ENCODE peak calls at places on chromosomes 4 and X, in five cellular contexts. One of them, this sample, is unnamed.

GRCh38 chrX:39336709-39337294 is 535.5 kb downstream of the MID1IP1 start:
- DNase-seq in fibroblast of mammary gland: no peak
- DNase-seq in OCI-LY7: no peak
- DNase-seq in stimulated activated CD8-positive, alpha-beta memory T cell treated with anti-CD3 and anti-CD28 coated beads, Interleukin-15, amount 100 ng/mL, for 4 hours: no peak
- DNase-seq in SHP77: no peak
- DNase-seq in this sample: peak

GRCh38 chrX:73851014-73852009 is 288.3 kb downstream of the CHIC1 start:
- DNase-seq in OCI-LY7: no peak
- DNase-seq in stimulated activated CD8-positive, alpha-beta memory T cell treated with anti-CD3 and anti-CD28 coated beads, Interleukin-15, amount 100 ng/mL, for 4 hours: peak
- DNase-seq in SHP77: no peak
- DNase-seq in fibroblast of mammary gland: peak
- DNase-seq in this sample: no peak

GRCh38 chrX:57906790-57907189 is 3.5 kb downstream of the ZXDA start:
- DNase-seq in fibroblast of mammary gland: peak
- DNase-seq in OCI-LY7: no peak
- DNase-seq in SHP77: no peak
- DNase-seq in stimulated activated CD8-positive, alpha-beta memory T cell treated with anti-CD3 and anti-CD28 coated beads, Interleukin-15, amount 100 ng/mL, for 4 hours: no peak
- DNase-seq in this sample: no peak

GRCh38 chr4:39348371-39349265 is 17.5 kb downstream of the RFC1 start:
- DNase-seq in SHP77: no peak
- DNase-seq in fibroblast of mammary gland: no peak
- DNase-seq in stimulated activated CD8-positive, alpha-beta memory T cell treated with anti-CD3 and anti-CD28 coated beads, Interleukin-15, amount 100 ng/mL, for 4 hours: no peak
- DNase-seq in OCI-LY7: no peak
- DNase-seq in this sample: no peak

GRCh38 chr4:87236851-87237250 is 16.4 kb upstream of the KLHL8 start:
- DNase-seq in stimulated activated CD8-positive, alpha-beta memory T cell treated with anti-CD3 and anti-CD28 coated beads, Interleukin-15, amount 100 ng/mL, for 4 hours: no peak
- DNase-seq in OCI-LY7: no peak
- DNase-seq in SHP77: no peak
- DNase-seq in fibroblast of mammary gland: no peak
- DNase-seq in this sample: no peak

GRCh38 chr4:87029356-87029755 is 94.5 kb downstream of the AFF1 start:
- DNase-seq in stimulated activated CD8-positive, alpha-beta memory T cell treated with anti-CD3 and anti-CD28 coated beads, Interleukin-15, amount 100 ng/mL, for 4 hours: no peak
- DNase-seq in SHP77: no peak
- DNase-seq in OCI-LY7: no peak
- DNase-seq in fibroblast of mammary gland: no peak
- DNase-seq in this sample: no peak

GRCh38 chrX:5306654-5307121 is 922.0 kb downstream of the NLGN4X start:
- DNase-seq in OCI-LY7: peak
- DNase-seq in fibroblast of mammary gland: no peak
- DNase-seq in SHP77: no peak
- DNase-seq in stimulated activated CD8-positive, alpha-beta memory T cell treated with anti-CD3 and anti-CD28 coated beads, Interleukin-15, amount 100 ng/mL, for 4 hours: no peak
- DNase-seq in this sample: peak

GRCh38 chr4:94571301-94571700 is 119.6 kb downstream of the PDLIM5 start:
- DNase-seq in OCI-LY7: no peak
- DNase-seq in stimulated activated CD8-positive, alpha-beta memory T cell treated with anti-CD3 and anti-CD28 coated beads, Interleukin-15, amount 100 ng/mL, for 4 hours: no peak
- DNase-seq in SHP77: no peak
- DNase-seq in fibroblast of mammary gland: no peak
- DNase-seq in this sample: no peak

GRCh38 chrX:63658920-63659319 is 126.1 kb downstream of the ARHGEF9 start:
- DNase-seq in OCI-LY7: no peak
- DNase-seq in stimulated activated CD8-positive, alpha-beta memory T cell treated with anti-CD3 and anti-CD28 coated beads, Interleukin-15, amount 100 ng/mL, for 4 hours: no peak
- DNase-seq in SHP77: no peak
- DNase-seq in fibroblast of mammary gland: no peak
- DNase-seq in this sample: no peak

GRCh38 chr4:140876597-140877364 is 120.6 kb upstream of the TBC1D9 start:
- DNase-seq in fibroblast of mammary gland: peak
- DNase-seq in OCI-LY7: no peak
- DNase-seq in SHP77: no peak
- DNase-seq in stimulated activated CD8-positive, alpha-beta memory T cell treated with anti-CD3 and anti-CD28 coated beads, Interleukin-15, amount 100 ng/mL, for 4 hours: no peak
- DNase-seq in this sample: no peak

GRCh38 chr4:52743444-52744019 is 7.7 kb downstream of the ERVMER34-1 start:
- DNase-seq in SHP77: no peak
- DNase-seq in OCI-LY7: no peak
- DNase-seq in stimulated activated CD8-positive, alpha-beta memory T cell treated with anti-CD3 and anti-CD28 coated beads, Interleukin-15, amount 100 ng/mL, for 4 hours: no peak
- DNase-seq in fibroblast of mammary gland: no peak
- DNase-seq in this sample: no peak

GRCh38 chr4:37780444-37781133 is 45.9 kb upstream of the PGM2 start:
- DNase-seq in fibroblast of mammary gland: peak
- DNase-seq in SHP77: no peak
- DNase-seq in stimulated activated CD8-positive, alpha-beta memory T cell treated with anti-CD3 and anti-CD28 coated beads, Interleukin-15, amount 100 ng/mL, for 4 hours: no peak
- DNase-seq in OCI-LY7: peak
- DNase-seq in this sample: no peak

GRCh38 chr4:120921456-120922389 is 803 bp downstream of the PRDM5 start:
- DNase-seq in stimulated activated CD8-positive, alpha-beta memory T cell treated with anti-CD3 and anti-CD28 coated beads, Interleukin-15, amount 100 ng/mL, for 4 hours: peak
- DNase-seq in fibroblast of mammary gland: peak
- DNase-seq in SHP77: no peak
- DNase-seq in OCI-LY7: no peak
- DNase-seq in this sample: no peak

GRCh38 chr4:142350886-142351285 is 495.2 kb downstream of the INPP4B start:
- DNase-seq in SHP77: peak
- DNase-seq in stimulated activated CD8-positive, alpha-beta memory T cell treated with anti-CD3 and anti-CD28 coated beads, Interleukin-15, amount 100 ng/mL, for 4 hours: no peak
- DNase-seq in fibroblast of mammary gland: no peak
- DNase-seq in OCI-LY7: no peak
- DNase-seq in this sample: no peak

GRCh38 chrX:46770006-46770816 is 11.3 kb upstream of the SLC9A7 start:
- DNase-seq in SHP77: no peak
- DNase-seq in fibroblast of mammary gland: peak
- DNase-seq in OCI-LY7: no peak
- DNase-seq in stimulated activated CD8-positive, alpha-beta memory T cell treated with anti-CD3 and anti-CD28 coated beads, Interleukin-15, amount 100 ng/mL, for 4 hours: no peak
- DNase-seq in this sample: no peak

GRCh38 chrX:151488677-151489076 is 74.8 kb upstream of the PASD1 start:
- DNase-seq in OCI-LY7: peak
- DNase-seq in fibroblast of mammary gland: no peak
- DNase-seq in SHP77: no peak
- DNase-seq in stimulated activated CD8-positive, alpha-beta memory T cell treated with anti-CD3 and anti-CD28 coated beads, Interleukin-15, amount 100 ng/mL, for 4 hours: no peak
- DNase-seq in this sample: no peak

GRCh38 chr4:3512279-3512678 is 19.9 kb downstream of the LRPAP1 start:
- DNase-seq in SHP77: no peak
- DNase-seq in stimulated activated CD8-positive, alpha-beta memory T cell treated with anti-CD3 and anti-CD28 coated beads, Interleukin-15, amount 100 ng/mL, for 4 hours: no peak
- DNase-seq in fibroblast of mammary gland: no peak
- DNase-seq in OCI-LY7: no peak
- DNase-seq in this sample: no peak

GRCh38 chr4:80814266-80814665 is 216.2 kb upstream of the BMP3 start:
- DNase-seq in SHP77: no peak
- DNase-seq in stimulated activated CD8-positive, alpha-beta memory T cell treated with anti-CD3 and anti-CD28 coated beads, Interleukin-15, amount 100 ng/mL, for 4 hours: no peak
- DNase-seq in OCI-LY7: no peak
- DNase-seq in fibroblast of mammary gland: peak
- DNase-seq in this sample: no peak

GRCh38 chrX:7514871-7515599 is 327.9 kb upstream of the VCX start:
- DNase-seq in fibroblast of mammary gland: peak
- DNase-seq in OCI-LY7: no peak
- DNase-seq in stimulated activated CD8-positive, alpha-beta memory T cell treated with anti-CD3 and anti-CD28 coated beads, Interleukin-15, amount 100 ng/mL, for 4 hours: no peak
- DNase-seq in SHP77: no peak
- DNase-seq in this sample: no peak

GRCh38 chr4:185128272-185129119 is 14.6 kb upstream of the SLC25A4 start:
- DNase-seq in stimulated activated CD8-positive, alpha-beta memory T cell treated with anti-CD3 and anti-CD28 coated beads, Interleukin-15, amount 100 ng/mL, for 4 hours: no peak
- DNase-seq in fibroblast of mammary gland: no peak
- DNase-seq in SHP77: no peak
- DNase-seq in OCI-LY7: no peak
- DNase-seq in this sample: no peak

GRCh38 chr4:6141554-6141953 is 58.8 kb downstream of the JAKMIP1 start:
- DNase-seq in stimulated activated CD8-positive, alpha-beta memory T cell treated with anti-CD3 and anti-CD28 coated beads, Interleukin-15, amount 100 ng/mL, for 4 hours: no peak
- DNase-seq in fibroblast of mammary gland: no peak
- DNase-seq in SHP77: no peak
- DNase-seq in OCI-LY7: no peak
- DNase-seq in this sample: no peak

GRCh38 chr4:186924723-186925122 is 201.1 kb upstream of the FAT1 start:
- DNase-seq in OCI-LY7: no peak
- DNase-seq in stimulated activated CD8-positive, alpha-beta memory T cell treated with anti-CD3 and anti-CD28 coated beads, Interleukin-15, amount 100 ng/mL, for 4 hours: no peak
- DNase-seq in fibroblast of mammary gland: no peak
- DNase-seq in SHP77: no peak
- DNase-seq in this sample: no peak

GRCh38 chr4:686371-687040 is 2.4 kb downstream of the SLC49A3 start:
- DNase-seq in stimulated activated CD8-positive, alpha-beta memory T cell treated with anti-CD3 and anti-CD28 coated beads, Interleukin-15, amount 100 ng/mL, for 4 hours: no peak
- DNase-seq in fibroblast of mammary gland: no peak
- DNase-seq in OCI-LY7: no peak
- DNase-seq in SHP77: no peak
- DNase-seq in this sample: no peak

GRCh38 chr4:4202510-4202909 is 24.2 kb downstream of the OTOP1 start:
- DNase-seq in SHP77: no peak
- DNase-seq in fibroblast of mammary gland: no peak
- DNase-seq in stimulated activated CD8-positive, alpha-beta memory T cell treated with anti-CD3 and anti-CD28 coated beads, Interleukin-15, amount 100 ng/mL, for 4 hours: no peak
- DNase-seq in OCI-LY7: no peak
- DNase-seq in this sample: no peak

GRCh38 chr4:85952518-85952917 is 407.3 kb downstream of the MAPK10 start:
- DNase-seq in stimulated activated CD8-positive, alpha-beta memory T cell treated with anti-CD3 and anti-CD28 coated beads, Interleukin-15, amount 100 ng/mL, for 4 hours: no peak
- DNase-seq in fibroblast of mammary gland: peak
- DNase-seq in SHP77: no peak
- DNase-seq in OCI-LY7: no peak
- DNase-seq in this sample: no peak

GRCh38 chr4:183989471-183989870 is 84.4 kb downstream of the STOX2 start:
- DNase-seq in OCI-LY7: no peak
- DNase-seq in SHP77: no peak
- DNase-seq in fibroblast of mammary gland: peak
- DNase-seq in stimulated activated CD8-positive, alpha-beta memory T cell treated with anti-CD3 and anti-CD28 coated beads, Interleukin-15, amount 100 ng/mL, for 4 hours: no peak
- DNase-seq in this sample: no peak

GRCh38 chr4:187480146-187481145 is 515.1 kb upstream of the ZFP42 start:
- DNase-seq in SHP77: no peak
- DNase-seq in fibroblast of mammary gland: no peak
- DNase-seq in stimulated activated CD8-positive, alpha-beta memory T cell treated with anti-CD3 and anti-CD28 coated beads, Interleukin-15, amount 100 ng/mL, for 4 hours: no peak
- DNase-seq in OCI-LY7: no peak
- DNase-seq in this sample: no peak

GRCh38 chrX:78838709-78839108 is 91.2 kb downstream of the LPAR4 start:
- DNase-seq in stimulated activated CD8-positive, alpha-beta memory T cell treated with anti-CD3 and anti-CD28 coated beads, Interleukin-15, amount 100 ng/mL, for 4 hours: no peak
- DNase-seq in SHP77: no peak
- DNase-seq in OCI-LY7: no peak
- DNase-seq in fibroblast of mammary gland: no peak
- DNase-seq in this sample: no peak

GRCh38 chr4:83112678-83113428 is 1.7 kb downstream of the PLAC8 start:
- DNase-seq in OCI-LY7: no peak
- DNase-seq in fibroblast of mammary gland: no peak
- DNase-seq in SHP77: no peak
- DNase-seq in stimulated activated CD8-positive, alpha-beta memory T cell treated with anti-CD3 and anti-CD28 coated beads, Interleukin-15, amount 100 ng/mL, for 4 hours: no peak
- DNase-seq in this sample: no peak

GRCh38 chr4:3303840-3304715 is 11.3 kb downstream of the RGS12 start:
- DNase-seq in stimulated activated CD8-positive, alpha-beta memory T cell treated with anti-CD3 and anti-CD28 coated beads, Interleukin-15, amount 100 ng/mL, for 4 hours: no peak
- DNase-seq in fibroblast of mammary gland: no peak
- DNase-seq in OCI-LY7: no peak
- DNase-seq in SHP77: no peak
- DNase-seq in this sample: no peak

GRCh38 chrX:45803383-45803921 is 602.8 kb upstream of the DIPK2B start:
- DNase-seq in OCI-LY7: no peak
- DNase-seq in stimulated activated CD8-positive, alpha-beta memory T cell treated with anti-CD3 and anti-CD28 coated beads, Interleukin-15, amount 100 ng/mL, for 4 hours: no peak
- DNase-seq in SHP77: no peak
- DNase-seq in fibroblast of mammary gland: peak
- DNase-seq in this sample: no peak